ENCODE peak calls at places on chromosomes 3 and 15, in eight cellular contexts. C is GM12891, H is H54, P is A549, S is breast epithelium, M is endothelial cell of umbilical vein, Q is IMR-90, X is HCT116. G is an unnamed sample.
A peak's percentile ranks its signal among the peaks of the same experiment; 100 is the strongest.

GRCh38 chr3:85838921-85839320 is 880.1 kb downstream of the CADM2 start:
- DNase-seq in C (no peak), H (no peak), P (no peak), S (no peak), M (no peak), Q (no peak), X (no peak), G (no peak)

GRCh38 chr3:20039082-20039764 is 1.0 kb upstream of the KAT2B start:
- DNase-seq in C (no peak), H (no peak), P (no peak), S (no peak), M (peak; percentile 49), Q (no peak), X (no peak), G (peak; percentile 68)

GRCh38 chr3:124119056-124119721 is 127.3 kb upstream of the ROPN1 start:
- DNase-seq in C (no peak), H (peak; percentile 16), P (no peak), S (no peak), M (peak; percentile 59), Q (peak; percentile 88), X (no peak), G (no peak)

GRCh38 chr15:38685686-38686339 is 121.2 kb upstream of the RASGRP1 start:
- DNase-seq in C (no peak), H (no peak), P (no peak), S (no peak), M (no peak), Q (no peak), X (no peak), G (no peak)

GRCh38 chr3:21682231-21682630 is 68.8 kb downstream of the ZNF385D start:
- DNase-seq in C (no peak), H (no peak), P (no peak), S (no peak), M (no peak), Q (no peak), X (no peak), G (no peak)

GRCh38 chr3:121809249-121809648 is 25.6 kb downstream of the IQCB1 start:
- DNase-seq in C (no peak), H (no peak), P (no peak), S (no peak), M (no peak), Q (no peak), X (no peak), G (no peak)

GRCh38 chr15:101675015-101675414 is 22.8 kb upstream of the TM2D3 start:
- DNase-seq in C (no peak), H (no peak), P (no peak), S (no peak), M (no peak), Q (peak; percentile 92), X (no peak), G (no peak)

GRCh38 chr3:85535517-85535916 is 576.7 kb downstream of the CADM2 start:
- DNase-seq in C (no peak), H (no peak), P (no peak), S (no peak), M (no peak), Q (no peak), X (no peak), G (no peak)

GRCh38 chr15:95742836-95743235 is 587.7 kb upstream of the NR2F2 start:
- DNase-seq in C (no peak), H (no peak), P (no peak), S (no peak), M (peak; percentile 38), Q (no peak), X (no peak), G (no peak)

GRCh38 chr3:196969001-196969659 is 497 bp upstream of the PIGZ start:
- DNase-seq in C (peak; percentile 66), H (peak; percentile 68), P (no peak), S (no peak), M (peak; percentile 25), Q (no peak), X (no peak), G (peak; percentile 58)

GRCh38 chr3:196969660-196970546 is 1.3 kb upstream of the PIGZ start:
- DNase-seq in C (peak; percentile 92), H (peak; percentile 93), P (peak; percentile 68), S (no peak), M (peak; percentile 57), Q (peak; percentile 35), X (no peak), G (peak; percentile 90)

GRCh38 chr3:196966526-196967401 is 1.9 kb downstream of the PIGZ start:
- DNase-seq in C (no peak), H (no peak), P (no peak), S (no peak), M (no peak), Q (no peak), X (no peak), G (no peak)

GRCh38 chr3:196967412-196968232 is 1.0 kb downstream of the PIGZ start:
- DNase-seq in C (no peak), H (no peak), P (no peak), S (no peak), M (no peak), Q (no peak), X (no peak), G (no peak)

GRCh38 chr3:196968233-196969000 is at the start of gene PIGZ:
- DNase-seq in C (peak; percentile 61), H (peak; percentile 71), P (no peak), S (no peak), M (peak; percentile 25), Q (no peak), X (no peak), G (peak; percentile 73)
- TF ChIP-seq POLR2A in C (no peak), H (peak; percentile 44), P (peak; percentile 26), S (no peak), M (peak; percentile 45), Q (no peak), X (peak; percentile 48), G (no peak)

DNA sequence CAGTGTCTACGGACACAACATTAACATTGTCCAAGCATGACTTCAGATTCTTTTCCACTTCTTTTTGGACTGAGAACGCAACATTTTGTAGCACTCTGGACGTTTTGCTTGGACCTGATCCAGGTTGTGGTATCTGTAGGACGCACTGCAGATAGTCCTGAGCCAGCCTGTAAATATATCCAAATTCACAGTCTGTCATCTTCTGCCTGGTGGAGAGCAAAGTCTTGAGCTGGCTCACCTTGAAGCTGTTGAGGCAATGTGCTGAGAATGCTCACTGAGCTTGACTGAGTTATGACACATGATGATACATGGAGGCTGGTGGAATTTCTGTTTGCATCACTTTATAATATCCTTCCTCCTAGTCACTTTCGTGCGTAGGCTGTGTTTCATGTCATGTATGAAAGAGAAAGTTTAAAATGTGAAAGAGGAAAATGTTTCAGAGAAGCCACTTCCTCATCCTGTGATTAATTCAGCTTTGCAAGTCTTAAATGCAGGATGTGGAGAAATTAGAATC is at the start of gene BCL2A1:
- DNase-seq in C (no peak), H (peak; percentile 11), P (peak; percentile 58), S (no peak), M (peak; percentile 56), Q (peak; percentile 96), X (no peak), G (no peak)
- TF ChIP-seq POLR2A in C (peak; percentile 100), H (no peak), P (no peak), S (no peak), M (no peak), Q (no peak), X (no peak), G (no peak)

DNA sequence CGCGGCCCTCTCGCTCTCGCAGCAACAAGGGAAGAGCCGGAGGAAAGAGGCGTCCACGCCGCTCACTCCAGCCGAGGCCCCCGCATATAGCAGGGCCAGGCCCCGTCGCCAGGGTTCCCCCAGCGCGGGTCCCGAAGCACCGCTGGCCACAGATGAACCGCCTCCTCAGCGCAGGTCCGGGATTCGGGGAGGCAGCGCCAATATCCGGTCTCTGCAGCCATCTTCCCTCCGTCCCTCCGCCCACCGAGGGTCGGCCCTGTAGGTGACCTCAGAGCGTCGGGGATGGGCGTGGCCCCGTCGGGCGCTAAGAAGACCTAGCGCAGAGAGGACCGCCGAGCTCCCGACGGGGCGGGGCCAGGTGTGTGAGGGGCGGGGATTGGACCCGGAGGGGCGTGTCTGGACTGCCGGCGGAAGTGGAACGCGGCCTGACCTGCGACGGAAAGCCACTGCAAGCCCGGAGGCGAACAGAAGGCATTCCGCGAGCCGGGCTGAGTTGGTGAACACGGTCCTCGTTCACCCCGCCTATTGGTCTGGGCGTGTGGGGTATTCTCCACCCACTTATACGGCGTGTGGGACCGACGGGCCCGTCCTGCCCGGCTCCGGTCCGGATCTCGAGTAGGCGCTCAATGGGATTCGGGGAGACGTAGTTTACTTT is 26.8 kb upstream of the MTHFS start:
- DNase-seq in C (peak; percentile 97), H (peak; percentile 89), P (peak; percentile 98), S (peak; percentile 93), M (peak; percentile 93), Q (peak; percentile 93), X (peak; percentile 95), G (peak; percentile 91)
- TF ChIP-seq POLR2A in C (peak; percentile 99), H (peak; percentile 56), P (peak; percentile 92), S (peak; percentile 67), M (peak; percentile 85), Q (peak; percentile 85), X (peak; percentile 93), G (peak; percentile 85)

DNA sequence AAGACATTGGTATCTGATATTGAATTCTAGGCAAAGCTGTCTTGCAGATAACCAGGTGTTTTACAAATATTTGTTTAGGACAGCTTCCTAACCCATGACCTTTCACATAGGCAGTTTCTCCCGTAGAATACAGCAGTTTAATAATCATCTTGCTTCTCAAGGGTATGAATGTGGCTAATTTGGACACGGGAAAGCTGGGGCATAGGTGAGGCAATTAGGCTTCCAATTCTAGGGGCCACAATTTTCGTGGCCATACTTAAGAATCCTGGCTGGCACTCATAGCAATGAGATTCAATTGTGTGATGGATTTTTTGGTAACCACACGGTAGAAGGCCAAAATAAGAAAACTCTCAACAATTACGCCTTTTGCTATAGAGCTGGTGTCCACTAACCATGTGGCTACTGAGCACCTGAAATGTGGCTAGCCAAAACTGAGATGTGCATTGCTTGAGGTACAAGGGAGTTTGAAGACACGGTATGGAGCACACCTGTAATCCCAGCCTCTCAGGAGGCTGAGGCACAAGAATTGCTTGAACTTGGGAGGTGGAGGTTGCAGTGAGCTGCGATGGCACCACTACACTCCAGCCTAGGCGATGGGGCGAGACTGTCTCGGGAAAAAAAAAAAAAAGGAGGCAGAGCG is 34.4 kb downstream of the TFRC start:
- DNase-seq in C (no peak), H (no peak), P (no peak), S (no peak), M (no peak), Q (no peak), X (no peak), G (peak; percentile 85)
- TF ChIP-seq POLR2A in C (peak; percentile 49), H (no peak), P (no peak), S (no peak), M (no peak), Q (no peak), X (no peak), G (peak; percentile 84)

GRCh38 chr15:64842986-64843561 is 1.4 kb downstream of the PLEKHO2 start:
- DNase-seq in C (no peak), H (no peak), P (no peak), S (peak; percentile 28), M (peak; percentile 74), Q (peak; percentile 59), X (no peak), G (peak; percentile 18)
- TF ChIP-seq POLR2A in C (no peak), H (no peak), P (no peak), S (no peak), M (peak; percentile 53), Q (peak; percentile 45), X (no peak), G (no peak)

G was measured in erythroblast.